ENCODE peak calls at places on chromosomes 16 and 17, in five cellular contexts. Z, A, D, G and S are unnamed samples.

GRCh38 chr16:54677551-54677950 is 253.1 kb upstream of the IRX5 start:
- DNase-seq in Z (no peak), A (no peak), D (no peak), G (no peak), S (no peak)

GRCh38 chr16:30585400-30586191 is at the start of gene ZNF785:
- DNase-seq in D (peak), A (peak), Z (peak), G (peak), S (peak)

GRCh38 chr16:3951861-3952332 is 71.4 kb upstream of the CREBBP start:
- DNase-seq in D (no peak), G (no peak), Z (peak), A (no peak), S (no peak)

GRCh38 chr16:57245472-57246113 is 534 bp downstream of the ARL2BP start:
- DNase-seq in Z (no peak), D (no peak), A (no peak), G (no peak), S (no peak)

GRCh38 chr16:57941016-57941656 is 29.8 kb downstream of the CNGB1 start:
- DNase-seq in Z (no peak), A (no peak), G (no peak), D (no peak), S (no peak)

GRCh38 chr16:22007159-22007508 is 777 bp upstream of the MOSMO start:
- DNase-seq in Z (no peak), A (no peak), G (no peak), D (no peak), S (no peak)

GRCh38 chr16:83651871-83652270 is 155.9 kb upstream of the HSBP1 start:
- DNase-seq in Z (no peak), D (no peak), A (no peak), G (no peak), S (no peak)

GRCh38 chr16:89132194-89133005 is 38.7 kb downstream of the ACSF3 start:
- DNase-seq in A (no peak), Z (no peak), G (peak), D (no peak), S (no peak)

GRCh38 chr17:63445065-63445464 is 1.0 kb downstream of the CYB561 start:
- DNase-seq in G (peak), Z (no peak), D (no peak), A (no peak), S (no peak)

GRCh38 chr16:84724619-84725307 is 25.0 kb downstream of the USP10 start:
- DNase-seq in D (no peak), Z (no peak), A (no peak), G (no peak), S (no peak)

GRCh38 chr17:67359960-67360817 is 6.2 kb downstream of the PSMD12 start:
- DNase-seq in Z (peak), A (no peak), G (no peak), D (peak), S (no peak)

GRCh38 chr17:4448197-4448980 is 14.6 kb downstream of the SPNS3 start:
- DNase-seq in D (no peak), Z (no peak), G (no peak), A (no peak), S (no peak)

GRCh38 chr17:10087333-10087732 is 111.1 kb downstream of the GAS7 start:
- DNase-seq in D (no peak), A (no peak), Z (peak), G (no peak), S (no peak)

DNA sequence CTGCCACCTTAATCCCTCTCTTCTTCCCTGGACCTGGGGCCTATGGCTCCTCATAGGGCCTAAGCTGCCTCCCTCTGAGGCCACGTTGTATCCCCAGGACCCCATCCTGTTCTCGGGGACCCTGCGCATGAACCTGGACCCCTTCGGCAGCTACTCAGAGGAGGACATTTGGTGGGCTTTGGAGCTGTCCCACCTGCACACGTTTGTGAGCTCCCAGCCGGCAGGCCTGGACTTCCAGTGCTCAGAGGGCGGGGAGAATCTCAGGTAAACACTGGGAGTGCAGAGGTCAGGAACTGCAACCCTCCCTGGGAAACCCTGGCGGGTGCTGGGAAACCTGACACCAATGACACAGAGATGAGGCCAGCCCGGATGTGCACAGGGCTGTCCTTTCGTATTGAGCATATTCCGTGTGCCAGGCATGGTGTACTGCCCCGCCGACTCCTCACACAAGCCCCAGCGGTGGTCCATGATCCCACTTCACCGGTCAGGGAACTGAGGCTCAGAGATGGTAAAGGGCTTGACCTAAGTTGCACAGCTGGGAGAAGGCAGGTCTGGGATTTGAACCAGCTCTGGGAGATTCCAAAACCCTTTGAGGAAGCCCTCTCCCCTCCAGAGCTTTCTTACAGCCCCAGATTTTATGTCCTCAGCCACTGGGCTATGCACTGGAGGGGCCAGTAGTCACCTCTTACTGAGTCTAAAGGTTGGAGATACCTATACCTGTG is 22.9 kb downstream of the ANKRD40 start:
- DNase-seq in A (no peak), D (no peak), Z (peak), G (peak), S (no peak)
- H3K27ac ChIP-seq in A (no peak), D (no peak), Z (no peak), G (peak), S (no peak)

DNA sequence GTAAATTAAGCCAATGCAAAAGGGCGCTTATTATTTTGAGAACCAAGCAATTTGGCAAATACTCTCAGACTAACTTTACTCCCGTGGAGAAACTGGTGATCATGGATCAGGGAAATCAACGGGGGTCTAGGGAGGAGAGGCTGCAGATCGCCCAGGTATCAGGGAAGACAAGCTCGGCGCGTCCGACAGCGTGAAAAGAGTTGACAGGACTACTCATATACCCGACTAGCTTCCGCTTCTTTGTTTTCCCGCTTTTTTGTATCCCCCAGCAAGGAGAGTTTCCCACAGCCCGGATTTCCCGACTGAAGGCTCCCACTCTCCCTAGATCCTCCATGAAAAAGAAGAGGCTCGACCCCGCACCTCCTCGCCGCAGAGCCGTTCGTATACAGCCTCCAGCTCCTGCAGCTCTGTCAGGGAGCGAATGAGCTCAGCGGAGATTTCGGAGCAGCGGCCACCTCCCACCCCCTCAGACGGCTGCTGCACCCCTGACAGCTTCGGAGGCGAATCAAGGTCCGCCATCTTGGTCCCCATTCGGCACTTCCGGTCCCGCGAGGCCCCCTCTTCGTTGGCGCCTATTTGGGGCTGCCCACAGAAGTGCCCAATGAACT is at the start of gene COG4:
- DNase-seq in Z (peak), A (peak), D (peak), G (peak), S (peak)
- H3K27ac ChIP-seq in Z (peak), A (peak), D (peak), G (peak), S (peak)

GRCh38 chr16:50068550-50068949 is 2.8 kb downstream of the HEATR3 start:
- DNase-seq in Z (no peak), D (no peak), A (peak), G (no peak), S (no peak)
- H3K27ac ChIP-seq in Z (no peak), D (no peak), A (peak), G (no peak), S (no peak)

DNA sequence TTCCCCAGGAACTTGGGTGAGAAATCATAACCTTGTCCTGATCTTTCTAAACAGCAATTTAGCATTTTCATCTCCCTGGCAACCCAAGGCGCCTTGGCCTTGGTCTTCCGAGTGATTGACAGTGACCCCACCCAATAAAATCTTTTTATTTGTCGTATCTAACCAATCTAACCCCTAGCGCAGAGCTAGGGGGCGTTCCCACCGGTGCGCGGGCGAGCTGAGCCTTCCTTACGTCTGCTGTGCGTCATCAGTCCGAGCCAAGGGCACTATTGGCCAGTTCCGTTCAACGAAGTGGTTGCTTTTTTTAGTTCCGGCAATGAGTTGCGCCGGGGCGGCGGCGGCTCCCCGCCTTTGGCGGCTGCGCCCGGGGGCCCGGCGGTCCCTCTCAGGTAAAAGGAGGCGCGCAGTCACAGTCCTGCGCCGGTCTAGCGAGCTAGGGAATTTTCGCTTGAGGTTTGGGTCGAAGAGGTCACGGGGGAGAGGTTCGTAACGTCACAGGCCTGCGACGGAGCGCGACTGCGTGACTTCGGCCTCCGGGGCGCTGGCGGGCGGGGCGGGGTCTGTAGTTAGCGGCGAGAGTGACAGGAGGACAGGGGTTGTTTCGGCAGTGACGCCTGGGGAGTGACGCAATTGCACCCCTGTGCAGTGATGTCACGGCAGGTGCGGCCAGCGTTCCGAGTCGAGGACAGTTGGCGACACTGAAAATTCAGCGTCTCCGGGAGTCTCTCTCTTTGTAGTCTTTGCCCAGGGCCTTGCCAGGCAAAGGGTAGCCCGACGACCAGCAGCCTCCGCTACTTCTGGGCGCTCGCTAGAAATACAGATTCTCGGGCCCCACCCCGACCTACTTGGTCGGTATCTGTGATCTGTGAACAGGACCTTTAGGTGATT is at the start of gene COQ7:
- DNase-seq in G (peak), A (peak), D (peak), Z (peak), S (peak)
- H3K27ac ChIP-seq in G (peak), A (peak), D (peak), Z (peak), S (peak)

DNA sequence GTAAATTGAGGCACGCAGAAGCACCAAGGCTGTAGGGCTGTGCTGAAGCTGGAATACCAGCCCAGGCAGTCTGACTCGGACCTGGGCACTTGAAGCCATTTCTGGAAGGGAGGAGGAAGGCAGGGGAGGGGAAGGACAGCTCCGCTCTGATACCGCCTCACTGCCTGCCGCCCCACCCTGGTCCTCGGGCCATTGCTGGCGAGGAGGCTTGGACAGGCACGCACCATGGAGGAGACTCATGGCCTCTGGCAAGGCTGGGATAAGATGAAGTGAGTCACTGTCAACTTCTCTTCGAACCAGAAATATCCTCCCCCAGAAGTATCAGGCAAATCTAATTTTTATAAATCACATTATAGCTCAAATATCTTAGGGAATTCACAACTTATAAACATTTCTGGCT is 81.3 kb downstream of the SDK2 start:
- DNase-seq in D (no peak), A (no peak), G (no peak), Z (no peak), S (no peak)
- H3K27ac ChIP-seq in D (no peak), A (no peak), G (no peak), Z (no peak), S (no peak)

GRCh38 chr16:25464058-25464457 is 206.4 kb upstream of the ZKSCAN2 start:
- DNase-seq in D (no peak), A (no peak), G (no peak), Z (no peak), S (no peak)
- H3K27ac ChIP-seq in D (no peak), A (no peak), G (no peak), Z (no peak), S (no peak)

GRCh38 chr17:50627782-50628601 is 6.7 kb upstream of the ABCC3 start:
- DNase-seq in Z (peak), A (no peak), G (peak), D (no peak), S (no peak)
- H3K27ac ChIP-seq in Z (no peak), A (no peak), G (peak), D (no peak), S (no peak)

GRCh38 chr16:68310441-68311315 is at the start of the genes PRMT7 and SLC7A6OS:
- DNase-seq in G (peak), A (peak), D (peak), Z (peak), S (peak)

GRCh38 chr16:68309798-68310197 is 948 bp downstream of the SLC7A6OS start:
- DNase-seq in A (no peak), Z (no peak), G (no peak), D (peak), S (no peak)

GRCh38 chr16:68311316-68311620 is 449 bp downstream of the PRMT7 start:
- DNase-seq in A (no peak), Z (no peak), G (no peak), D (no peak), S (no peak)

DNA sequence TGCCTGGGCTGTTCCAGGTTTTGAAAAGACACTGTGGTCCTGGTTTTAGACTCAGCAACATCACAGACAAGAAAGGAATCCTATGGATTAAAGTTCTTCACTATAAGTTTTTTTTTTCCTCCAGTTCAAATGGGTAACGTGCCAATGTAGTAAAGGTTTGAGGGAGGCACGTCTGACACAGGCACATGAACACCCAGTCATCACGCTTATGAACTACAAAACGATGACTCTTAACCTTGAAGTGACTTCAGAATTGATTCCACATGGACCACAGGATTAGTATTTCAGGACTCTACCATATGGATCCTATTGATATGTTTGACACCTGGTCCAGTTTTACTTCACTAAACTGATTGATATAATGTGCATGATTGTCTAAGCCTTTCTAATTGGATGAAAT is 2.3 kb downstream of the PRMT7 start:
- DNase-seq in G (no peak), A (no peak), D (no peak), Z (no peak), S (no peak)
- H3K27ac ChIP-seq in G (no peak), A (no peak), D (no peak), Z (no peak), S (no peak)